ENCODE peak calls at places on chromosome 1, in five cellular contexts. B is sigmoid colon, D is body of pancreas, C is cardiac muscle cell, E is tibial artery. Z is an unnamed sample. For H3K4me1, the result is how much of the 10 kb centered on the place peaks cover.

GRCh38 chr1:226497276-226497833 is 51.2 kb upstream of the STUM start:
- DNase-seq in D (no peak), E (no peak), C (no peak), B (no peak), Z (no peak)

GRCh38 chr1:3026581-3027511 is 5.6 kb downstream of the ACTRT2 start:
- DNase-seq in B (peak), C (no peak), E (peak), D (no peak), Z (no peak)

GRCh38 chr1:9326596-9326995 is 33.9 kb downstream of the SPSB1 start:
- DNase-seq in C (no peak), B (no peak), E (no peak), D (no peak), Z (no peak)

GRCh38 chr1:201885531-201886075 is 3.1 kb upstream of the SHISA4 start:
- DNase-seq in B (no peak), C (no peak), D (no peak), E (no peak), Z (no peak)

GRCh38 chr1:219563568-219563967 is 49.3 kb downstream of the ZC3H11B start:
- DNase-seq in C (no peak), E (no peak), D (no peak), B (no peak), Z (no peak)

GRCh38 chr1:93317207-93317606 is 28.5 kb upstream of the DR1 start:
- DNase-seq in E (peak), B (no peak), C (no peak), D (peak), Z (no peak)

GRCh38 chr1:177871633-177872562 is 98.0 kb downstream of the SEC16B start:
- DNase-seq in C (no peak), B (no peak), E (no peak), D (peak), Z (no peak)

GRCh38 chr1:226975259-226975908 is 35.3 kb downstream of the COQ8A start:
- DNase-seq in E (no peak), C (no peak), D (peak), B (peak), Z (no peak)

GRCh38 chr1:111848852-111849545 is 93.3 kb downstream of the DDX20 start:
- DNase-seq in E (no peak), D (no peak), B (no peak), C (no peak), Z (no peak)

GRCh38 chr1:110215621-110216020 is 5.5 kb downstream of the KCNC4 start:
- DNase-seq in B (no peak), C (no peak), E (no peak), D (no peak), Z (no peak)

GRCh38 chr1:26745191-26745590 is 42.6 kb upstream of the PIGV start:
- DNase-seq in C (no peak), D (no peak), E (no peak), B (no peak), Z (no peak)

GRCh38 chr1:222523852-222524251 is 24.1 kb downstream of the HHIPL2 start:
- DNase-seq in D (no peak), B (no peak), C (no peak), E (no peak), Z (no peak)

GRCh38 chr1:229947968-229948367 is 119.1 kb upstream of the GALNT2 start:
- DNase-seq in E (no peak), C (no peak), B (no peak), D (no peak), Z (no peak)

GRCh38 chr1:59743324-59744108 is 71.2 kb upstream of the HOOK1 start:
- DNase-seq in C (peak), E (peak), D (peak), B (no peak), Z (no peak)

GRCh38 chr1:233240367-233240766 is 55.2 kb downstream of the PCNX2 start:
- DNase-seq in E (no peak), C (no peak), D (no peak), B (no peak), Z (no peak)

GRCh38 chr1:202578001-202578500 is 132.2 kb downstream of the SYT2 start:
- DNase-seq in C (no peak), D (no peak), E (no peak), B (no peak), Z (no peak)

GRCh38 chr1:201114245-201115131 is 2.3 kb upstream of the CACNA1S start:
- DNase-seq in E (peak), C (peak), D (peak), B (peak), Z (peak)

GRCh38 chr1:196516373-196516772 is 91.9 kb downstream of the KCNT2 start:
- DNase-seq in B (no peak), D (no peak), C (no peak), E (no peak), Z (no peak)

GRCh38 chr1:21669287-21670058 is at the start of gene RAP1GAP:
- DNase-seq in C (peak), B (peak), D (peak), E (no peak), Z (peak)

GRCh38 chr1:9717193-9718005 is 65.9 kb downstream of the PIK3CD start:
- DNase-seq in C (peak), D (peak), E (peak), B (peak), Z (peak)

GRCh38 chr1:53338410-53338809 is 10.5 kb upstream of the LRP8 start:
- DNase-seq in B (no peak), D (no peak), C (no peak), E (no peak), Z (no peak)

GRCh38 chr1:226816585-226816984 is 53.8 kb upstream of the PSEN2 start:
- DNase-seq in B (no peak), C (no peak), D (no peak), E (no peak), Z (no peak)

GRCh38 chr1:17984510-17985085 is 123.0 kb upstream of the IGSF21 start:
- DNase-seq in C (peak), E (no peak), D (peak), B (no peak), Z (peak)

GRCh38 chr1:62194651-62195282 is at the start of gene L1TD1:
- DNase-seq in D (no peak), B (peak), E (no peak), C (peak), Z (no peak)

GRCh38 chr1:205576805-205577761 is 54.7 kb downstream of the ELK4 start:
- DNase-seq in C (no peak), B (peak), E (no peak), D (no peak), Z (no peak)

GRCh38 chr1:198541737-198542136 is 1.3 kb upstream of the ATP6V1G3 start:
- DNase-seq in E (no peak), C (no peak), B (no peak), D (no peak), Z (no peak)

GRCh38 chr1:7149080-7149838 is 364.0 kb downstream of the CAMTA1 start:
- DNase-seq in C (peak), D (peak), E (no peak), B (no peak), Z (no peak)

GRCh38 chr1:198018529-198018928 is 101.4 kb downstream of the LHX9 start:
- DNase-seq in B (no peak), D (no peak), E (no peak), C (no peak), Z (no peak)

GRCh38 chr1:1315435-1315901 is 7.1 kb downstream of the PUSL1 start:
- DNase-seq in B (no peak), E (no peak), C (no peak), D (no peak), Z (no peak)

GRCh38 chr1:20474333-20474975 is 11.6 kb downstream of the CAMK2N1 start:
- DNase-seq in E (no peak), D (no peak), B (no peak), C (no peak), Z (no peak)

GRCh38 chr1:93716974-93717373 is 35.3 kb upstream of the BCAR3 start:
- DNase-seq in E (no peak), D (no peak), B (no peak), C (no peak), Z (no peak)

DNA sequence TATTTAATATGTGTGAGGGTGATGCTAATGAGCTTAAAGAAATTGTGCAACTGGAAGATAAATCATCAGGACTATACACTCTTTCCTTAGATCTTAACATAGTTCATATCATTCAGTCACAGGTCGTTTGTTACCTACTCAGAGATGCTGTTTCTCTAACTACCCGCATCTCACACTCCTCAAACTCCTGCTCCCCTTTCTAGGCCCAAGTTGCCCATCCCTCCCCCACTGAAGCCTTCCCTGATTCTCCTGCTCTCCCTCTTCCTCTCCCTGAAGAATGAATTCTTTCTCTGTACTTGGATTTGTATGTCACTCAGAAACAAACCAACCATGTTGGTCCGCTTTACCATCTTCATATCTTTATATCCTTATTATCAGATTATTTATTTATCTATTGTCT is 9.1 kb downstream of the SH3GLB1 start:
- DNase-seq in D (no peak), C (no peak), B (no peak), E (no peak), Z (no peak)
- H3K4me1 ChIP-seq in D (under half), C (half or more), B (under half), E (under half), Z (under half)

GRCh38 chr1:32250893-32251716 is at the start of gene LCK:
- DNase-seq in C (no peak), B (no peak), D (no peak), E (no peak), Z (no peak)
- H3K4me1 ChIP-seq in C (under half), B (under half), D (under half), E (under half), Z (under half)

DNA sequence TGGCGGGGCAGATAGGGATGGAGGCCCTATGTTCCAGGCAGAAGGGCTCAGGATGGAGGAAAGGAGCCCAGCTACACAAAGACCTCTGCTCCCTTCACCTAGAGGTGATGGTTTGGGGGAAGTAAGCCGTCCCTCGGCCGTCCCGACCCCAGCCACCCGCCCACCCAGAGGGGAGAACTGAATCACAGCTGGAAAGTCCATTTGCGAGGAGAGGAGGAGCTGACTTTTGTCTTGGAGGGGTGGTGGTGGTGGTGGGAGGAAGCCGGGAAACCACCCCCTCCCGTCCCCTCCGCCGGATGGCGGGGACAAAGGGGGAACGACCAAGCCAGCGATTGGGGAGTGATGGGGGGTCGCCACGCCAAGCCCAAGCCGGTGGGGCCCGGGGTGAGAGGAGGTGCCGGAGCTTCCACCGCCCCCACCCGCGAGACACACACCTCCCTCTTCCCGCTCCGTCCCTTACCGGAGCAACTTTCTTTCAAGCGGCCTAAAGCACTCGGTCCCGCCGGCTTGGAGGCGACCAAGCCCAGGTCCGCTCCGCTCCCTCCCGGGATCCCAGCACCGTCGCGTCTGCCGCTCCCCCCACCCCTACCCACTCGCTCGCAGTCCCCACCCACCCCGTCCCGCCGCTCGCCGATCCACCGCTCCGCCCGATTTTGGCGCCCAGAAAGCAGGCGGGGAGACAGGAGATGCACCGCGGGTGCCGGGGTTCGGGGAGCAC is 581 bp downstream of the ARHGEF2 start:
- DNase-seq in E (no peak), D (peak), C (peak), B (peak), Z (peak)
- H3K4me1 ChIP-seq in E (half or more), D (half or more), C (under half), B (under half), Z (under half)

DNA sequence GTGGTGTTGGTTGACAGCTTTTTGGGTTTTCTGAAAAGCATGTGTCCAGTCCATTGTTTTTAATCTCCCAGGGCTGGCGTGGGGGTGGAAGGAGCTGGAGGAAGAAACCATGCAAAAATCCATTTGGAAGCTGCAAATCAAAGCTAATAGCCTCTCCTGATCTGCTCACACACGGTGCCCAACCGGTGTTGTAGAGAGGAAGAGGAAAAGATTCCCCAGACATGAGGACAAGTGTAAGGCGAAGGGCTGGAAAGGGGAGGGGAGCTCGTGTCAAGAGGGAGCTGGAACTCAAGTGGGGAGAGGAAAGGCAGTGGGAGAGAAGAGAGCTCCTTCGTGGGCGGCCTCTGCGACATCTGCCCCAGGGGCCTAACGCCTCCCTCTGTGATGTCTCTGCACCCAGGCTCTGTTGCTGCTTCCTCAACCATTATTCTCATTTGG is 112.3 kb upstream of the IRF2BP2 start:
- DNase-seq in E (no peak), D (no peak), C (no peak), B (peak), Z (no peak)
- H3K4me1 ChIP-seq in E (half or more), D (half or more), C (half or more), B (under half), Z (under half)

GRCh38 chr1:19437911-19438310 is 47.4 kb downstream of the CAPZB start:
- DNase-seq in C (no peak), D (no peak), E (peak), B (peak), Z (no peak)

GRCh38 chr1:19439464-19440171 is 45.7 kb downstream of the CAPZB start:
- DNase-seq in C (peak), E (no peak), B (peak), D (no peak), Z (no peak)

GRCh38 chr1:19441048-19441447 is 44.3 kb downstream of the CAPZB start:
- DNase-seq in E (no peak), B (no peak), C (no peak), D (no peak), Z (no peak)

GRCh38 chr1:19436716-19437476 is 48.4 kb downstream of the CAPZB start:
- DNase-seq in C (no peak), B (peak), E (peak), D (peak), Z (peak)

GRCh38 chr1:19438552-19439196 is 46.7 kb downstream of the CAPZB start:
- DNase-seq in B (peak), C (no peak), D (no peak), E (no peak), Z (no peak)
- H3K4me1 ChIP-seq in B (under half), C (under half), D (half or more), E (half or more), Z (under half)

GRCh38 chr1:212291505-212292134 is 6.4 kb downstream of the PPP2R5A start:
- DNase-seq in B (no peak), E (no peak), C (peak), D (peak), Z (peak)
- H3K4me1 ChIP-seq in B (under half), E (under half), C (under half), D (half or more), Z (under half)

GRCh38 chr1:167683641-167684502 is 37.9 kb upstream of the MPZL1 start:
- DNase-seq in B (peak), E (no peak), D (no peak), C (peak), Z (no peak)

GRCh38 chr1:167690053-167690452 is 31.7 kb upstream of the MPZL1 start:
- DNase-seq in C (no peak), E (no peak), B (no peak), D (no peak), Z (no peak)

GRCh38 chr1:167685844-167686243 is 35.9 kb upstream of the MPZL1 start:
- DNase-seq in B (no peak), C (peak), D (no peak), E (no peak), Z (no peak)

GRCh38 chr1:167689569-167689925 is 32.2 kb upstream of the MPZL1 start:
- DNase-seq in D (no peak), E (no peak), C (no peak), B (no peak), Z (no peak)

GRCh38 chr1:167687919-167688519 is 33.8 kb upstream of the MPZL1 start:
- DNase-seq in D (peak), C (peak), E (peak), B (peak), Z (peak)
- H3K4me1 ChIP-seq in D (under half), C (under half), E (under half), B (under half), Z (under half)

GRCh38 chr1:183911285-183911684 is 106.4 kb downstream of the RGL1 start:
- DNase-seq in D (peak), E (no peak), C (no peak), B (no peak), Z (no peak)

GRCh38 chr1:183909672-183910071 is 104.8 kb downstream of the RGL1 start:
- DNase-seq in C (no peak), D (no peak), B (no peak), E (no peak), Z (no peak)

GRCh38 chr1:183912265-183912886 is 107.5 kb downstream of the RGL1 start:
- DNase-seq in D (no peak), E (no peak), C (no peak), B (no peak), Z (no peak)

GRCh38 chr1:183908095-183908494 is 103.2 kb downstream of the RGL1 start:
- DNase-seq in E (no peak), B (no peak), C (no peak), D (no peak), Z (no peak)

DNA sequence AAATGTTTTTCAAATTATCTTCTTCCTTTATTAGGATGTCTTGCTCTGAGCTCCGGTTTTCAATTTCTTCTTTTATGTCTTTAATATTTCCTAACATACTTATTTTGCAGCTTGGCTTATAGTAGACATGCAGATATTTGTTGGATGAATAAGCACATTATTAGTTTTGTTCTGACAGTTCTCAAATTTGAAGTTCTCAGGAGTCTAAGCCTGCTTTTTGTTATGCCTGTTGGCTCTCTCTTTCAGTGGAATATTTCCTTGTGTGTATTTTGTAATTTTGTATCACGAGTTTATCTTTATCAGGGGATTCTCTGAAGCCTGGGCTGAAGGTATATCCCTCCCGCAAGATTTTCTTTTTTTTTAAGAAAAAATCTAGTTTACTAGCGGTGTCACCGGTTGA is 105.9 kb downstream of the RGL1 start:
- DNase-seq in D (no peak), B (no peak), C (no peak), E (no peak), Z (no peak)
- H3K4me1 ChIP-seq in D (under half), B (under half), C (under half), E (under half), Z (under half)

GRCh38 chr1:181114574-181115366 is 26.3 kb downstream of the IER5 start:
- DNase-seq in B (no peak), E (no peak), D (no peak), C (no peak), Z (no peak)

GRCh38 chr1:181117648-181118449 is 29.3 kb downstream of the IER5 start:
- DNase-seq in B (no peak), C (peak), E (no peak), D (no peak), Z (peak)

GRCh38 chr1:181119076-181119989 is 30.8 kb downstream of the IER5 start:
- DNase-seq in B (no peak), E (no peak), C (no peak), D (no peak), Z (peak)

GRCh38 chr1:181115367-181115684 is 26.8 kb downstream of the IER5 start:
- DNase-seq in E (no peak), C (no peak), D (no peak), B (no peak), Z (no peak)

DNA sequence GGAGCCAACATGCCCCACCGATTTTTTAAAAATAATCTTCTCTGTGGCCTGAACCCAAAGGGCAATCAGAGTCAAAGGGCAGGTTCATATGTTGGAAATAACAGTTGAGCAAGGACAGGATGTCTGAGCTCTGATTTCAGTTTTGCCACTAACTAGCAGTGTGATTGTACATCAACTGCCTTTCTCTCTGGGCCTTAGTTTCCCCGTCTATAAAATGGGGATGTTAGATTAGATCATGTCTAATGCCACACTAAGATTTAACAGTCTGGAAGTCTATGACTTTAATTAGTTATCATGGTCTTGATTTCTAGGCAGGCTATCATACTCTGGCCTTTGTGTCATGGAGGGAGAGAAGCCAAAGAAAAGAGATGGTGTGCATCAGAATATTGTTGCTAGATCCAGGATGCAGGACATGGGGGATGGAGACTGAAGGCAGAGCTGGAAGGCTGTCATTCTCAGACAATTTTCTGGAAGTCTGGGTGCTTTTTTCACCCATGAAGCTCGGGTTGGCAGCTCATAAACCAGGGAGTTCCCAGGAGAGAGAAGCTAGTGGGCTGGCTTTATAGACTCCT is 28.4 kb downstream of the IER5 start:
- DNase-seq in E (no peak), D (no peak), B (no peak), C (no peak), Z (no peak)
- H3K4me1 ChIP-seq in E (under half), D (under half), B (under half), C (under half), Z (under half)

Z was measured in small intestine.